ENCODE peak calls at places on chromosomes 3 and 15, in four cellular contexts. M, K, F and L are unnamed samples.

GRCh38 chr3:49556500-49557275 is 2.4 kb downstream of the BSN start:
- DNase-seq in M (no peak), K (no peak), F (no peak), L (no peak)

GRCh38 chr15:89129123-89129815 is 41.0 kb downstream of the ABHD2 start:
- DNase-seq in M (peak; percentile 32), K (peak; percentile 70), F (no peak), L (no peak)

GRCh38 chr3:188788621-188789081 is 383.1 kb upstream of the TPRG1 start:
- DNase-seq in M (no peak), K (no peak), F (peak; percentile 98), L (peak; percentile 99)

GRCh38 chr3:151044706-151045105 is 40.8 kb upstream of the MED12L start:
- DNase-seq in M (no peak), K (no peak), F (peak; percentile 12), L (peak; percentile 55)

GRCh38 chr15:43923553-43923952 is 96.8 kb downstream of the WDR76 start:
- DNase-seq in M (no peak), K (no peak), F (no peak), L (no peak)

GRCh38 chr15:74203914-74204431 is 1.4 kb upstream of the STRA6 start:
- DNase-seq in M (no peak), K (no peak), F (peak; percentile 83), L (peak; percentile 74)

GRCh38 chr3:153313307-153313945 is 151.4 kb downstream of the RAP2B start:
- DNase-seq in M (no peak), K (no peak), F (peak; percentile 28), L (peak; percentile 48)

GRCh38 chr3:124207873-124208473 is 216.0 kb upstream of the ROPN1 start:
- DNase-seq in M (peak; percentile 3), K (no peak), F (no peak), L (no peak)